ENCODE peak calls at places on chromosome 11, in eight cellular contexts. Q is SK-N-SH; B is BE2C; V is Caco-2; K is AG10803; J is body of pancreas; C is right cardiac atrium; N is CD8-positive, alpha-beta T cell. T is an unnamed sample.

GRCh38 chr11:20360650-20361049 is 2.9 kb upstream of the HTATIP2 start:
- DNase-seq in N (no peak), Q (no peak), J (no peak), B (no peak), C (no peak), V (no peak), K (peak; percentile 27), T (no peak)

GRCh38 chr11:64911142-64911541 is 5.9 kb downstream of the ATG2A start:
- DNase-seq in V (no peak), Q (no peak), B (no peak), N (no peak), C (no peak), J (no peak), K (no peak), T (no peak)

GRCh38 chr11:126791991-126792390 is 208.6 kb downstream of the KIRREL3 start:
- DNase-seq in N (no peak), C (no peak), B (no peak), Q (no peak), K (no peak), J (no peak), V (no peak), T (no peak)

GRCh38 chr11:67606150-67606476 is 623 bp upstream of the NDUFV1 start:
- DNase-seq in N (no peak), Q (peak; percentile 51), K (peak; percentile 35), J (no peak), V (no peak), C (peak; percentile 66), B (no peak), T (no peak)

GRCh38 chr11:94134651-94135512 is 6.2 kb downstream of the PANX1 start:
- DNase-seq in J (peak; percentile 61), V (no peak), B (peak; percentile 74), K (peak; percentile 91), C (peak; percentile 92), N (no peak), Q (no peak), T (no peak)

GRCh38 chr11:105135873-105136272 is 3.7 kb downstream of the CARD18 start:
- DNase-seq in B (no peak), K (no peak), J (no peak), N (no peak), C (no peak), Q (no peak), V (no peak), T (no peak)

GRCh38 chr11:133966924-133967598 is 10.3 kb upstream of the IGSF9B start:
- DNase-seq in Q (peak; percentile 66), V (peak; percentile 26), C (peak; percentile 87), B (no peak), N (peak; percentile 47), K (no peak), J (peak; percentile 53), T (no peak)

GRCh38 chr11:59076876-59077571 is 9.1 kb upstream of the GLYATL1B start:
- DNase-seq in K (no peak), Q (no peak), B (no peak), J (no peak), C (no peak), V (no peak), N (no peak), T (no peak)

GRCh38 chr11:47915407-47916137 is 64.8 kb upstream of the PTPRJ start:
- DNase-seq in C (peak; percentile 70), Q (peak; percentile 41), N (no peak), J (peak; percentile 37), K (no peak), V (no peak), B (peak; percentile 21), T (no peak)

GRCh38 chr11:17722000-17722643 is 2.8 kb downstream of the MYOD1 start:
- DNase-seq in V (no peak), N (no peak), B (no peak), Q (peak; percentile 70), C (no peak), J (no peak), K (no peak), T (no peak)

GRCh38 chr11:17719028-17719939 is at the start of gene MYOD1:
- DNase-seq in K (no peak), J (no peak), Q (peak; percentile 70), B (no peak), V (no peak), N (no peak), C (no peak), T (no peak)

GRCh38 chr11:17720796-17721171 is 1.4 kb downstream of the MYOD1 start:
- DNase-seq in Q (peak; percentile 65), K (no peak), N (no peak), C (no peak), B (no peak), J (no peak), V (no peak), T (no peak)

GRCh38 chr11:17719940-17720795 is 797 bp downstream of the MYOD1 start:
- DNase-seq in N (no peak), K (no peak), V (no peak), C (no peak), J (no peak), B (no peak), Q (peak; percentile 83), T (no peak)

GRCh38 chr11:17721242-17721999 is 2.0 kb downstream of the MYOD1 start:
- DNase-seq in Q (peak; percentile 62), N (no peak), C (no peak), J (no peak), K (no peak), V (no peak), B (no peak), T (no peak)
- H3K4me3 ChIP-seq in Q (no peak overlapping the region), N (no peak overlapping the region), C (peak overlapping the region; percentile 7), J (no peak overlapping the region), K (no peak overlapping the region), V (no peak overlapping the region), B (no peak overlapping the region), T (no peak overlapping the region)

GRCh38 chr11:78139422-78140391 is at the start of gene ALG8:
- DNase-seq in J (peak; percentile 96), C (peak; percentile 99), Q (peak; percentile 98), N (peak; percentile 96), K (peak; percentile 95), B (peak; percentile 96), V (peak; percentile 99), T (peak; percentile 91)

GRCh38 chr11:78138694-78139421 is 568 bp downstream of the ALG8 start:
- DNase-seq in K (no peak), B (peak; percentile 18), V (peak; percentile 62), J (no peak), Q (peak; percentile 44), C (no peak), N (no peak), T (no peak)

GRCh38 chr11:78138281-78138680 is 1.1 kb downstream of the ALG8 start:
- DNase-seq in K (no peak), Q (no peak), B (no peak), C (no peak), N (no peak), V (no peak), J (no peak), T (no peak)

GRCh38 chr11:78145511-78146030 is 6.1 kb upstream of the ALG8 start:
- DNase-seq in J (no peak), C (no peak), Q (no peak), V (no peak), K (no peak), B (no peak), N (no peak), T (no peak)

DNA sequence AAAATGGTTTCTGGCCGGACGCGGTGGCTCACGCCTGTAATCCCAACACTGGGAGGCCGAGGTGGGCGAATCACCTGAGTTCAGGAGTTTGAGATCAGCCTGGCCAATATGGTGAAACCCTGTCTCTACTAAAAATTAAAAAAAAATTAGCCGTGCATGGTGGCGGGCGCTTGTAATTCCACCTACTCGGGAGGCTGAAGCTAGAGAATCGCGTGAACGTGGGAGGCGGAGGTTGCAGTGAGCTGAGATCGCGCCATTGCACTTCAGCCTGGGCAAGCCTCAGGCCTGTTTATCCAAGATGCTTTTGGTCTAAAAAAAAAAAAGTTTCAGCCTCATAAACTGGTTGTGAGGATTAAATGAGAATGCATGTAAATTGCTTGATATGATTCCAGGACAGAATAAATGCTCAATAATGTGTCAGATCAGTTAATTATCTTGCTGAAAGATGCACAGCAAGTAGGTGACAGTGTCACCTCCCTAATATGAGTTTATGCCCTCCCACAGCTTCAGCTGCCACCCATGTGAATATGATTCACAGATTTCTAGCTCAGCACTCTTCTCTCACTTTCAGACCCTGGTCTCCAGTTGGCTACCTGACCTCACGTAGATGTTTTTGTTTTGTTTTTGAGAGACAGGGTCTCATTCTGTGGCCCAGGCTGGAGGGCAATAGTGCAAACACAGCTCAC is 1.1 kb upstream of the ALG8 start:
- DNase-seq in B (no peak), Q (no peak), K (no peak), N (no peak), V (no peak), J (no peak), C (no peak), T (no peak)
- H3K4me3 ChIP-seq in B (no peak overlapping the region), Q (peak overlapping the region; percentile 71), K (peak overlapping the region; percentile 94), N (no peak overlapping the region), V (peak overlapping the region; percentile 49), J (no peak overlapping the region), C (peak overlapping the region; percentile 88), T (peak overlapping the region; percentile 77)

GRCh38 chr11:76206077-76206326 is 300 bp downstream of the WNT11 start:
- DNase-seq in K (no peak), N (no peak), V (no peak), B (no peak), C (no peak), Q (no peak), J (no peak), T (no peak)
- H3K4me3 ChIP-seq in K (peak overlapping the region; percentile 23), N (no peak overlapping the region), V (peak overlapping the region; percentile 70), B (peak overlapping the region; percentile 19), C (peak overlapping the region; percentile 70), Q (peak overlapping the region; percentile 57), J (no peak overlapping the region), T (no peak overlapping the region)

GRCh38 chr11:10727259-10727851 is 23.7 kb upstream of the CTR9 start:
- DNase-seq in Q (no peak), K (peak; percentile 81), C (peak; percentile 54), V (no peak), J (no peak), B (no peak), N (no peak), T (no peak)

GRCh38 chr11:10728154-10728553 is 22.9 kb upstream of the CTR9 start:
- DNase-seq in J (no peak), N (no peak), Q (no peak), V (no peak), C (no peak), B (no peak), K (no peak), T (no peak)

GRCh38 chr11:10731064-10731680 is 19.9 kb upstream of the CTR9 start:
- DNase-seq in B (no peak), Q (no peak), J (no peak), N (no peak), V (no peak), K (no peak), C (no peak), T (no peak)

GRCh38 chr11:10730151-10730550 is 20.9 kb upstream of the CTR9 start:
- DNase-seq in B (no peak), N (no peak), C (no peak), J (no peak), K (peak; percentile 72), V (no peak), Q (no peak), T (no peak)

DNA sequence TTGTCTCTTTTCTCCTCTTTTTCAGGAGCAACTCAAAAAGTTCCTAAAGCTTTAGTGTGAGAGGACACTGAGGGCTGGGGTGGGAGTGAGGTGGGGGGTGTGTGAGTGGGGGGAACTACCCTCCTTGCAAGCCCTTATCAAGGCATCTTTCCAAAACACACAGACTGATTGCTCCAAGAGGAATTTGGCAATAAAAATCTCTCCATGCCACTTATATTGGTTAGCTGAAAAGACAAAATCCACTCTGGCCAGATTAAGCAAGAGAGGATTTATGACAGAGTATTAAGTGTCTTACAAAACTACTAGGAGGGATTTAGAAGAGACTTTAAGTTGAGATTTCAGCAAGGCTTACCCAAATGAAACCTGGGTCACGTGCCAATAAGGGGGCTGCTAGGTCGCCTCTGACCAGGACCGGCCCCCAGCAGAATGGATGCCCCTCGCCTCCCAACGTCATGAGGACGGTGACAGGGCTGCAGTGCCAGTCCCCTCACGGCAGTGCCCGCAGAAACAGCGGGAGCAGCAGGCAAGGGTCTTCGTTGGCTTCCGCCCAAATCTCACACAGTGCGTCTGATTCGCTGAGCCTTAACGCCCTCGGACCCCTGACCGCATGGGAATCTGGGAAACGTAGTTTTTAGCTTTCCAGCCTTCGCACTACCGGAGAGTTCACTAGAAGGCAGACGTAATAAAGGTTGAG is 22.1 kb upstream of the CTR9 start:
- DNase-seq in C (no peak), K (peak; percentile 81), N (no peak), V (no peak), Q (peak; percentile 81), J (no peak), B (no peak), T (no peak)
- H3K4me3 ChIP-seq in C (no peak overlapping the region), K (no peak overlapping the region), N (no peak overlapping the region), V (no peak overlapping the region), Q (peak overlapping the region; percentile 44), J (no peak overlapping the region), B (no peak overlapping the region), T (no peak overlapping the region)